ENCODE peak calls at places on chromosomes 16 and 17, in four cellular contexts. One of them, this sample, is unnamed.

GRCh38 chr17:15377200-15377599 is 35.8 kb upstream of the TEKT3 start:
- DNase-seq in transverse colon: no peak
- DNase-seq in heart left ventricle: no peak
- DNase-seq in A549: no peak
- DNase-seq in this sample: no peak

GRCh38 chr17:3946711-3947235 is 17.5 kb downstream of the ATP2A3 start:
- DNase-seq in transverse colon: no peak
- DNase-seq in heart left ventricle: no peak
- DNase-seq in A549: no peak
- DNase-seq in this sample: no peak

GRCh38 chr16:10675861-10676260 is 18.9 kb downstream of the TEKT5 start:
- DNase-seq in transverse colon: no peak
- DNase-seq in heart left ventricle: no peak
- DNase-seq in A549: no peak
- DNase-seq in this sample: no peak

GRCh38 chr17:16991349-16992009 is 19.6 kb upstream of the TNFRSF13B start:
- DNase-seq in transverse colon: peak
- DNase-seq in heart left ventricle: peak
- DNase-seq in A549: peak
- DNase-seq in this sample: peak

GRCh38 chr17:67138392-67138791 is 94.0 kb downstream of the CACNG1 start:
- DNase-seq in transverse colon: no peak
- DNase-seq in heart left ventricle: no peak
- DNase-seq in A549: no peak
- DNase-seq in this sample: no peak

GRCh38 chr17:20173091-20173490 is 163.9 kb downstream of the SPECC1 start:
- DNase-seq in transverse colon: no peak
- DNase-seq in heart left ventricle: no peak
- DNase-seq in A549: no peak
- DNase-seq in this sample: no peak

GRCh38 chr16:81821422-81822128 is 42.5 kb downstream of the PLCG2 start:
- DNase-seq in transverse colon: peak
- DNase-seq in heart left ventricle: no peak
- DNase-seq in A549: no peak
- DNase-seq in this sample: no peak

GRCh38 chr16:10368984-10369551 is 16.8 kb upstream of the ATF7IP2 start:
- DNase-seq in transverse colon: no peak
- DNase-seq in heart left ventricle: no peak
- DNase-seq in A549: no peak
- DNase-seq in this sample: no peak

GRCh38 chr17:69729937-69730336 is 315.4 kb downstream of the MAP2K6 start:
- DNase-seq in transverse colon: no peak
- DNase-seq in heart left ventricle: no peak
- DNase-seq in A549: no peak
- DNase-seq in this sample: no peak

DNA sequence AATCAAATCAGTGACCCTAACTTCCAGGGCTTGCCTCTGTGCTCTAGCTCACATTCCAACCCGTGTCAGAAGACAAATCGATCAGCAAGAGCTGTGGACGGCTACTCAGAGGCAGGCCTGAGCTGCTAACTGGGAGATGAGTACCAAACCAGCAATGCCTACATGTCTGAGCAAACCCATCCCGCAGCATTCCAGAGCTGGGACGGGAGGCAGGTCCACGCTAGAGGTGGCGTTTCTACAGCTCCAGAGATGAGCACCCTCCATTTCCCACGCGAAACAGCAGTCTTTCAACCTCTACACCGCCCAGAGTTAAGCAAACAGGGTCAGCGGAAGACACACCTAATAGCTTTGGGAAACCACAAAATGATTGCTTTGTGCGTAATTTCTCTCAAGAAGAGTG is 6.5 kb downstream of the NXN start:
- DNase-seq in transverse colon: no peak
- DNase-seq in heart left ventricle: no peak
- DNase-seq in A549: no peak
- DNase-seq in this sample: no peak
- H3K27ac ChIP-seq in transverse colon: peak
- H3K27ac ChIP-seq in heart left ventricle: no peak
- H3K27ac ChIP-seq in A549: no peak
- H3K27ac ChIP-seq in this sample: no peak

DNA sequence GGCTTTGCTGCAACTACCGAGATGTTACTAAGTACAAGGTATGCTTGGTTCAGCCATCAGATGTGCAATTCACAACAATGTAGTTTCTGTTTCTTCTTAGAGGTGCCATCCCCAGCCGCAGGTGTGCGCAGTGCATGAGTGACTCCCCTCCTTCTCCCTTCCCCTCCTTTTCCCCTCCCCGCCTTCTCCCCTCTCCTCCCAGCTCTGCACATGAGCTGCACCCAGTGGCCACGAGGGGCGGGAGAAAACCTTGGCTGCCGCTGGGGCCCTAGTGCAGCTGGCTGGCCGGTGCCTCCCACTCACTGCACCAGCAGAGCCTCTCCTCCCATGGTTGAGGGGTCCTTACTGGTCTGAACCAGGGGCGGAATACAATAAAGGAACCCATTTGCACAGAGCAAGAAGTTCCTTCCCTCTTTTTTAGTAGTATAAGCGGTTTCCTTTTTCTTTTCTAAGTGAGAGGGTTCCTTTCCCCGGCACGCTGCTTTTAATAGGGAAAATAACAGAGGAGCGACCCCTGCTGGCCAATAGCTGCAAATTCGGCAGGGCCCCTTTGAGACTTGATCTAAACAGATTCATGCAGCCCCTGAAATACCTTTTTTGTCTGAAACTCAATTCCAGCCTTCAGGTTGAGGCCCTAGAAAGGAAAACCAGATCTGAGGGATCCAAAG is 7.8 kb upstream of the CCL15 start:
- DNase-seq in transverse colon: no peak
- DNase-seq in heart left ventricle: no peak
- DNase-seq in A549: no peak
- DNase-seq in this sample: no peak
- TF ChIP-seq CTCF in transverse colon: peak
- TF ChIP-seq CTCF in heart left ventricle: peak
- TF ChIP-seq CTCF in A549: peak
- TF ChIP-seq CTCF in this sample: no peak

DNA sequence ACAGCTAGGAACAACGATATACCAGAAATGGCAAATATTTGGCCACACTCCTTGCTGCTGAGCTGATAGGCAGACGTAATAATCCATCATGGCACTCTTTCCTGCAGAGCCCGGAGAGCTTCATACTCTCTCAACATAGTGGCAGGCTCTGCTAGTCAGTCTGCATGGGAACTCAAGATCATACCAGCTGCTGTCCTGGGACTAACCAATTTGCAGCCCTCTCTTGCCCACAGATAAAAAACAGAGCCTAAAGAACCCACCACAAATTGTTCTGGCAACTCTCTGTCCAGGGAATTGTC is 13.5 kb downstream of the GSDMB start:
- DNase-seq in transverse colon: no peak
- DNase-seq in heart left ventricle: no peak
- DNase-seq in A549: no peak
- DNase-seq in this sample: no peak
- H3K27ac ChIP-seq in transverse colon: no peak
- H3K27ac ChIP-seq in heart left ventricle: no peak
- H3K27ac ChIP-seq in A549: no peak
- H3K27ac ChIP-seq in this sample: no peak

DNA sequence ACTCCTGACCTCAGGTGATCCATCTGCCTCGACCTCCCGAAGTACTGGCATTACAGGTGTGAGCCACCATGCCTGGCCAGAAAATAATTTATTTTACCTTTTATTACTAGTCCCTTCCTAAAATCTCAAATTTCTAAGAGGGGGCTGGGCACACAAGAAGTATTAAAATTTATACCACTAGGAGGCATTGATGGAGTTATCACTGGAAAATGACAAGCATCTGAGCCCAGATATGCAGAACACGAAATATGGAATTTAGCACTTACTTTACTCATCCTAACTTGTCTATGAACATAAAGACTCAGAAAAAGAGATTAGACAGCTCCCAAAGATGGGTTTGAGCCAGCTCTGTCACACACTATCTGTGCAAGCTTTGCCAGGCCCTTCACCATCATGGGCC is 46.4 kb downstream of the STAT5A start:
- DNase-seq in transverse colon: no peak
- DNase-seq in heart left ventricle: no peak
- DNase-seq in A549: no peak
- DNase-seq in this sample: no peak
- TF ChIP-seq CTCF in transverse colon: no peak
- TF ChIP-seq CTCF in heart left ventricle: no peak
- TF ChIP-seq CTCF in A549: peak
- TF ChIP-seq CTCF in this sample: no peak

GRCh38 chr16:1097800-1098199 is 1.8 kb upstream of the C1QTNF8 start:
- DNase-seq in transverse colon: no peak
- DNase-seq in heart left ventricle: peak
- DNase-seq in A549: no peak
- DNase-seq in this sample: no peak
- H3K27ac ChIP-seq in transverse colon: no peak
- H3K27ac ChIP-seq in heart left ventricle: peak
- H3K27ac ChIP-seq in A549: no peak
- H3K27ac ChIP-seq in this sample: no peak

DNA sequence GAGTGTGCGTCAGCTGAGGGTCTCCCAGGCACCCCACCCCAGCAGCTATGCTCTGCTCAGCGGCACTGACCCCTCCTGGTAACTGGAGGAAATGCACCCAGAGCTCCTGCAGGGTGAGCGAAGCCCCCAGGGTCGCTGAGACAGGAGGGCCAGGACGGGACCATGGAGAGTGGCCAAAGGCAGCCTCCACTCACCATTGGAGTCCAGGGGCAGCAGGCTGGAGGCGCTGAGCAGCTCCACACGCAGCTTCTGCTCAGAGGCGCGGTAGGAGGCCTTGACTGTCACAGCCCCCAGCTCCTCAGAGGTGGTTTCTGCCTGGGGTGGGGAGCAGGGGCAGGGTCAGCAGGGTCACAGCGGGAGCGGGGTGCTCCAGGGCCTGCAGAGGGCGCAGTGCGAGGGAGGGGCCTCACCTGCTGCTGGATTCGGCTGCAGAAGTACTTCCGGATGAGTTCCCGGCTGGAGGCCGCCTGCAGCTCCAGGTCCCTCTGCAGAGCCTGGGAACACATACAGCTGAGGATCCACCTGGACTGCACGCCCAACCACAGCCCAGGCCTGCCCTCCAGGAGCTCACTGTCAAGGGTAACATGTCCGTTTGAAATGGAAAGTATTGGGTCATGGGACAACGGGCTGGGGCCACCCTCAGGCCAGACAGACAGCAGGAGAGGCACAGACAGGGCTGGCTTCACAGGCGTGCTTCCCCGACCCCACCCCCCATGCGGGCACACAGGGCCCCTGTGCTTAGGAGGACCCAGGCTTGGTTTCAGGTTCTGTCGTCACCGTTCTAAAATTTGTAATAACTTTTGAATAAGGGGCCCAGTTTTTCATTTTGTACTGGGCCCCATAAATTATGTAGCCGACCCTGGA is 13.8 kb downstream of the UNC13D start:
- DNase-seq in transverse colon: peak
- DNase-seq in heart left ventricle: no peak
- DNase-seq in A549: peak
- DNase-seq in this sample: peak
- TF ChIP-seq CTCF in transverse colon: peak
- TF ChIP-seq CTCF in heart left ventricle: peak
- TF ChIP-seq CTCF in A549: peak
- TF ChIP-seq CTCF in this sample: peak

GRCh38 chr16:4323071-4323844 is 7.4 kb downstream of the GLIS2 start:
- DNase-seq in transverse colon: no peak
- DNase-seq in heart left ventricle: peak
- DNase-seq in A549: no peak
- DNase-seq in this sample: no peak

GRCh38 chr16:4322121-4323035 is 6.5 kb downstream of the GLIS2 start:
- DNase-seq in transverse colon: no peak
- DNase-seq in heart left ventricle: no peak
- DNase-seq in A549: no peak
- DNase-seq in this sample: no peak

GRCh38 chr16:4324871-4325740 is 9.2 kb downstream of the GLIS2 start:
- DNase-seq in transverse colon: no peak
- DNase-seq in heart left ventricle: peak
- DNase-seq in A549: no peak
- DNase-seq in this sample: no peak

GRCh38 chr16:4323845-4324478 is 8.1 kb downstream of the GLIS2 start:
- DNase-seq in transverse colon: peak
- DNase-seq in heart left ventricle: peak
- DNase-seq in A549: peak
- DNase-seq in this sample: no peak

GRCh38 chr16:4324479-4324868 is 8.6 kb downstream of the GLIS2 start:
- DNase-seq in transverse colon: no peak
- DNase-seq in heart left ventricle: no peak
- DNase-seq in A549: no peak
- DNase-seq in this sample: no peak
- H3K27ac ChIP-seq in transverse colon: peak
- H3K27ac ChIP-seq in heart left ventricle: peak
- H3K27ac ChIP-seq in A549: peak
- H3K27ac ChIP-seq in this sample: no peak

GRCh38 chr16:27840311-27841060 is 223.0 kb downstream of the GSG1L start:
- DNase-seq in transverse colon: no peak
- DNase-seq in heart left ventricle: no peak
- DNase-seq in A549: no peak
- DNase-seq in this sample: no peak

GRCh38 chr16:27841911-27842310 is 221.6 kb downstream of the GSG1L start:
- DNase-seq in transverse colon: no peak
- DNase-seq in heart left ventricle: no peak
- DNase-seq in A549: no peak
- DNase-seq in this sample: no peak

GRCh38 chr16:27839419-27839818 is 224.1 kb downstream of the GSG1L start:
- DNase-seq in transverse colon: no peak
- DNase-seq in heart left ventricle: no peak
- DNase-seq in A549: no peak
- DNase-seq in this sample: no peak

GRCh38 chr16:27843800-27844199 is 219.7 kb downstream of the GSG1L start:
- DNase-seq in transverse colon: no peak
- DNase-seq in heart left ventricle: no peak
- DNase-seq in A549: no peak
- DNase-seq in this sample: no peak

DNA sequence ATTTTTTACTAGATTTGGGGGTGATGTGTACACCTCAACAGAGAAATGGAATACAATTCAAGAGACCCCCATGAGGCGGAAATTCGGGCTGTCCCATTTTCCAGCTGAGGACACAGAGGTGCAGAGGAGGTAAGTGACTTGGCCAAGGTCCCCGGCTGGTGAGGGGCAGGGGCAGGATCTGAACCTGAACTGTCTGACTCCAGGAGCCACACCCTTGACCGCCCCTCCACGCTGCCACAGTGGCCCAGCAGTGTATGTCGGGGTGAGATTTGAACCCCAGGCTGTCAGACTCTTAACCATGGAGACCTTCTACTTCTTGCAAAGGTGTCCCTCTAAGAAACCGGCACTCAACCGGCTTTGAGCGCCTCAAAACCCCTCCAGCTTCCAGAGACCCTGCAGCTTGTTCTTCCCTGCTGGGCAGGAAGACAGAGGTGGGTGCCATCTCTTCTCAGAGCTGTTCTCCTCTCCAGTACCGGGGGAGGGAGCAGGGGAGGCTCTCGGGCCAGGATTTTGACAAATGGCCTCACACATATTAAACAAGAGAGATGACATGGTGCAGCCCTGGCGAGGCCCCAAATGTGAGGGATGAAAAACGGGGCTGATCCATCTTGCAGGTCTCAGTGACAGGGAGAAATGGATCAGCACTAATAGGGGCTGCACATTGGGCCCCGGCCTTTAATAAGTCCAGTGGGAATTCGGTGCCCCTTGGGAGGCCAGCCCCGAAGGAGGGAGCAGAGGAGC is 222.3 kb downstream of the GSG1L start:
- DNase-seq in transverse colon: no peak
- DNase-seq in heart left ventricle: no peak
- DNase-seq in A549: no peak
- DNase-seq in this sample: no peak
- TF ChIP-seq CTCF in transverse colon: no peak
- TF ChIP-seq CTCF in heart left ventricle: no peak
- TF ChIP-seq CTCF in A549: no peak
- TF ChIP-seq CTCF in this sample: no peak

This sample was measured in CD4-positive, alpha-beta T cell.